ENCODE peak calls at places on chromosomes 3 and 15, in four cellular contexts. R is IMR-90, L is Peyer's patch, V is psoas muscle. A is an unnamed sample.

GRCh38 chr15:80870893-80871292 is 91.7 kb downstream of the CEMIP start:
- DNase-seq in R (no peak), L (no peak), V (no peak), A (no peak)

GRCh38 chr15:78050851-78051250 is 26.7 kb downstream of the TBC1D2B start:
- DNase-seq in R (no peak), L (no peak), V (no peak), A (no peak)

GRCh38 chr3:78872195-78872594 is 895.6 kb downstream of the ROBO1 start:
- DNase-seq in R (no peak), L (no peak), V (no peak), A (no peak)

GRCh38 chr15:91849749-91850161 is 3.8 kb upstream of the SLCO3A1 start:
- DNase-seq in R (peak; percentile 57), L (no peak), V (no peak), A (no peak)

GRCh38 chr15:34708422-34708821 is 46.4 kb downstream of the GJD2 start:
- DNase-seq in R (peak; percentile 66), L (no peak), V (no peak), A (no peak)

GRCh38 chr3:112799946-112800345 is 46.7 kb downstream of the CD200R1L start:
- DNase-seq in R (peak; percentile 36), L (no peak), V (no peak), A (no peak)

GRCh38 chr15:31839388-31839787 is 190.9 kb upstream of the CHRNA7 start:
- DNase-seq in R (no peak), L (no peak), V (no peak), A (no peak)

GRCh38 chr3:140441006-140441405 is 236.9 kb upstream of the TRIM42 start:
- DNase-seq in R (peak; percentile 15), L (no peak), V (peak; percentile 44), A (no peak)

GRCh38 chr3:143567823-143568222 is 280.4 kb downstream of the SLC9A9 start:
- DNase-seq in R (no peak), L (no peak), V (no peak), A (no peak)

GRCh38 chr3:197490098-197490497 is 65.7 kb downstream of the BDH1 start:
- DNase-seq in R (peak; percentile 57), L (no peak), V (no peak), A (no peak)

GRCh38 chr15:90895571-90896117 is 7.5 kb upstream of the MAN2A2 start:
- DNase-seq in R (no peak), L (no peak), V (no peak), A (no peak)

GRCh38 chr3:126083511-126083912 is 412 bp downstream of the SLC41A3 start:
- DNase-seq in R (peak; percentile 19), L (no peak), V (peak; percentile 48), A (no peak)

GRCh38 chr3:189260556-189261493 is 89.1 kb downstream of the TPRG1 start:
- DNase-seq in R (no peak), L (no peak), V (peak; percentile 54), A (no peak)

GRCh38 chr3:186025161-186025560 is 83.7 kb downstream of the ETV5 start:
- DNase-seq in R (peak; percentile 84), L (no peak), V (no peak), A (no peak)

GRCh38 chr3:126394977-126395321 is 240 bp downstream of the CFAP100 start:
- DNase-seq in R (no peak), L (no peak), V (no peak), A (no peak)

GRCh38 chr3:127867986-127868385 is 45.7 kb upstream of the MGLL start:
- DNase-seq in R (no peak), L (no peak), V (no peak), A (no peak)

GRCh38 chr3:188890572-188891270 is 281.1 kb upstream of the TPRG1 start:
- DNase-seq in R (peak; percentile 84), L (no peak), V (no peak), A (no peak)

GRCh38 chr3:126998728-126999127 is 15.8 kb downstream of the PLXNA1 start:
- DNase-seq in R (no peak), L (no peak), V (no peak), A (no peak)

DNA sequence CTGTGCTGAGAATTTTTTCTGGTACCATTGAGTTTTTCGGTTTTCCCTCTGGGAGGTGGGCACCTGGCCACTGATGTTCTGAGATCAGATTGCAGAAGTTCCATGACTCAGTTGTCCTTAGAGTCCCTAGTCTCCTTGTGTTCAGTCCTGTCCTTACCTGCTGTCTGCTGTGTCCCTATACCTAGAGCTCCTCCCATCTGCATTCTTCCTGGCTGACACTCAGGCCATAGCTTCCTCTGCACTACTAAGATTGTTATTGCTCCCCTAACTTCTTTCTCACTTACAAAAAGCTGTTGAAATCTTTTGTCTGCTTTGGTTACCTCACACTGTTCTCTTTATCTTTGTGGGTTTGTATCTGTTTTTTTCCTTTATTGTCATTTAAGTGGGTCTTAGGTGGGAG is 13.2 kb downstream of the USP3 start:
- DNase-seq in R (no peak), L (no peak), V (no peak), A (no peak)
- H3K27ac ChIP-seq in R (no peak overlapping the region), L (no peak overlapping the region), V (no peak overlapping the region), A (peak overlapping the region; percentile 25)

GRCh38 chr3:71250026-71250425 is 333.5 kb downstream of the FOXP1 start:
- DNase-seq in R (no peak), L (no peak), V (no peak), A (no peak)

GRCh38 chr3:71245052-71245488 is 338.5 kb downstream of the FOXP1 start:
- DNase-seq in R (peak; percentile 83), L (no peak), V (no peak), A (no peak)

GRCh38 chr3:71245971-71246860 is 337.3 kb downstream of the FOXP1 start:
- DNase-seq in R (no peak), L (no peak), V (no peak), A (no peak)

GRCh38 chr3:71247948-71248315 is 335.6 kb downstream of the FOXP1 start:
- DNase-seq in R (no peak), L (no peak), V (no peak), A (no peak)

GRCh38 chr3:71247221-71247947 is 336.1 kb downstream of the FOXP1 start:
- DNase-seq in R (peak; percentile 67), L (no peak), V (no peak), A (no peak)
- TF ChIP-seq CTCF in R (no peak), L (no peak), V (no peak), A (no peak)

GRCh38 chr3:101036213-101036618 is 43.0 kb upstream of the ABI3BP start:
- DNase-seq in R (peak; percentile 96), L (no peak), V (peak; percentile 21), A (no peak)
- H3K9me3 ChIP-seq in R (peaks cover 3% of the 10 kb centered on the region), L (no peaks in the 10 kb centered on the region), V (no peaks in the 10 kb centered on the region), A (no peaks in the 10 kb centered on the region)

GRCh38 chr3:24678441-24678865 is 183.8 kb upstream of the THRB start:
- DNase-seq in R (peak; percentile 74), L (no peak), V (no peak), A (no peak)
- H3K27ac ChIP-seq in R (no peak overlapping the region), L (no peak overlapping the region), V (no peak overlapping the region), A (no peak overlapping the region)

DNA sequence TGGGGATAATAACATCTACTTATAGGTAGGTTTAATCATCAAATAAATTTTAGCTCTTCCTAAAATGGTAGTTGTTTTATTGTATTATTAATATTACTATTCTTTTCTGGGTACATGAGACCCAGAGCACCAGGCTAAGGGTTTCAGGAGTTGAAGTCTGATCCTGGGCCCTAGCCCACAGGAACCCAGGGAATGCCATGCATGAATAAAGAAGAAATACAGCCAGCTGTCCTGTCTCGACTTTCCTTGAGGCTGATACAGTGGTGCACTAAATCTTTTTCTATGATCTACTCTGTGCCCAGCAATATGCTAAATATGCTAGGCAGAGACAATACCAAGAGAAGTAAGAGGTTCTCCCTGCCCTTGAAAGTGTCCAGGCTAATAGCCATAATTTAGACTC is 72.1 kb upstream of the ATP2C1 start:
- DNase-seq in R (no peak), L (no peak), V (no peak), A (no peak)
- TF ChIP-seq CTCF in R (no peak), L (no peak), V (no peak), A (no peak)

DNA sequence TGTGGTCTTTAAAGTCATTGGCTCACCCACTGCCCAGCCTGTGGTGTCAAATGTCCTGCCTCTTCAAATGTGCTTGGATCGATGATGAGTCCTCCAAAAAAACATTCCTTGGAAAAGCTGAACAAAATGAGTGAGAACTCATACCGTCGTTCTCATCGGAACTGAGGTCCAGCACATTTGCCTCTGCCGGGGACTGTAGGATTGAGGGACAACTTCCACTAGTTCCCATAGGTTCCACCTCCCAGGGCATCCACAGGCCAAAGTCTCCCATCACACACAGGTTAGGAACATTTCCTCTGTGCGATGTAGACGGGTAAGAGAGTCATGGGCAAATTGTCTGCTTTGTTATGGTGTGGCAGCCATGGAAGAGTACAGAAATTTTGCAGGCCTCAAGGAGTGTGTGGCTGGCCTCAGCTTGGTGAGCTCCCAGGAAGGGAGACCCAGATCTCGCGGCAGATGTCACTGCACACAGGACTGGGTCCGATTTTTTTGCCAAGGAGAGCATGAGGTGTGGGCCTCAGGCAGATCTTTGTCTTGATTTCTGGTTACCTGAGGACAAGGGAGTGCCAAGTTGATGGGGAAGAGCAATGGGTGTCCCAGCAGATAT is 115.7 kb downstream of the SNRPN start:
- DNase-seq in R (no peak), L (no peak), V (no peak), A (no peak)
- H3K9me3 ChIP-seq in R (peaks cover 100% of the 10 kb centered on the region), L (peaks cover 97% of the 10 kb centered on the region), V (peaks cover 98% of the 10 kb centered on the region), A (peaks cover 100% of the 10 kb centered on the region)

DNA sequence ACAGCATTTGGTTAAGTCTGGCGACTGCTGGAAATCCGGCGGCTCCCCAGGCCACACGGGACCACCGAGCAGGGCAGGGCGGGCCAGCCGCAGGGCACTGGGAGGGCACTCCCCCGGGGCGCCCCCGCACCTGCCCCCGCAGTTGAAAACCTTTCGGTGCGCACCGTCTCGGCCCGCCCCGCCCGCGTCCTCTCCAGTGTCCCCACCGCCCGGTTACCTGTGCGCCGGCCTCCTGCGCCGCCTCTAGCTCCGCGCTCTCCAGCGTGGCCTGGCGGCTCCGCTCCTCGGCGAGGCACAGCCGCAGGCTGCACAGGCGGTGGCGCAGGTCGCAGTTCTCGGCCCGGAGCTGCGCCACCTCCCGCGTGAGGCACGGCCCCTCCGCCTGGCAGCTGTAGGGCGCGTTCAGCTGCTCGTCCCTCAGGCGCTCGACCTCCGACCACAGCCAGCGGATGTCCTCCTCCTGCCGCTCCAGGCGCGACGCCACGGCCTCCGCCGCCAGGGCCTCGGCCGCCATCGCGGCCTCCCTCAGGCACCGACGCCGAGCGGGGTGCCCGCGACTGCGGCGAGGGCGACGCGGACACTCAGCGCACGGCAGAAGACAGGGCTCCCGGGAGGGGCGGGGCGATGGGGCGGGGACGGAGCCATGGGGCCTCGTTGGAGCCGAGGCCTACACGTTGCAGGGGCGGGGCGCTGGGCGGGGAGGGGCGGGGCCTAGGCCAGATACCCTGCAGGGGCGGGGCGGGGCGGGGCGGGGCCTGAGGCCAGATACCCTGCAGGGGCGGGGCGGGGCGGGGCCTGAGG is at the start of gene TARS3:
- DNase-seq in R (peak; percentile 80), L (peak; percentile 98), V (peak; percentile 97), A (peak; percentile 97)
- H3K27ac ChIP-seq in R (peak within 1 kb of the TSS; percentile 97), L (peak within 1 kb of the TSS; percentile 96), V (peak within 1 kb of the TSS; percentile 92), A (peak within 1 kb of the TSS; percentile 81)

DNA sequence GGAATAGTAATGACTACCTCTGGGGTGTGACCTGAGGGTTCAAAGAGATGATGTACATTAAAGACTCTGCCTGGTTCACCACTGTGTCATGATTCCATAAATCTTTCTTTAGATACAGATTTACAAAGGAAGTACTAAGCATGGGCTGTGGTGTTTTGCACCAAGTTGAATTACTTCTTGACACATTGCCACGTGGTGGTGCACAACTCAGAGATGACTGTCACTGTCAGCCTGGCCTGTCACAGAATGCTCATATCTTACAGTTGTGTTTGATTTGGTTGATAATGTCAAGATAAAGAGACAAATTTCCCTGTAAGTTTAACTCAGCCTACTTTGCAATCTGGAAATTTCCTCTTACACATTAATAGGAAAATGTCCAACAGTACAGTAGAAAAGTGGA is 3.2 kb downstream of the CTDSPL start:
- DNase-seq in R (no peak), L (no peak), V (no peak), A (no peak)
- TF ChIP-seq CTCF in R (no peak), L (no peak), V (no peak), A (no peak)

A was measured in CD4-positive, alpha-beta T cell.